ENCODE peak calls at places on chromosomes 12 and 14, in six cellular contexts. L is left lung, E is thyroid gland, W is HCT116, Q is GM10248, M is RWPE1. O is an unnamed sample.

GRCh38 chr14:88562532-88562830 is 356 bp upstream of the ZC3H14 start:
- DNase-seq in L (no peak), E (no peak), W (no peak), Q (no peak), M (no peak), O (no peak)

GRCh38 chr14:76500011-76500410 is 124.1 kb downstream of the ESRRB start:
- DNase-seq in L (no peak), E (peak), W (no peak), Q (no peak), M (peak), O (peak)

GRCh38 chr14:92513204-92513965 is at the start of gene RIN3:
- DNase-seq in L (peak), E (peak), W (no peak), Q (peak), M (peak), O (peak)

GRCh38 chr14:70780396-70781075 is 28.8 kb downstream of the MAP3K9 start:
- DNase-seq in L (peak), E (peak), W (no peak), Q (peak), M (no peak), O (no peak)

GRCh38 chr14:95943699-95944098 is 67.1 kb downstream of the TUNAR start:
- DNase-seq in L (no peak), E (no peak), W (no peak), Q (no peak), M (no peak), O (no peak)

GRCh38 chr14:36264107-36264506 is 56.3 kb downstream of the MBIP start:
- DNase-seq in L (no peak), E (peak), W (no peak), Q (no peak), M (no peak), O (no peak)

GRCh38 chr14:59055439-59056045 is 132.9 kb upstream of the DAAM1 start:
- DNase-seq in L (no peak), E (peak), W (peak), Q (peak), M (peak), O (no peak)

GRCh38 chr14:76473381-76474263 is 97.7 kb downstream of the ESRRB start:
- DNase-seq in L (no peak), E (peak), W (no peak), Q (no peak), M (peak), O (no peak)

GRCh38 chr12:46915082-46915481 is 89.3 kb upstream of the SLC38A4 start:
- DNase-seq in L (peak), E (no peak), W (no peak), Q (no peak), M (no peak), O (no peak)

DNA sequence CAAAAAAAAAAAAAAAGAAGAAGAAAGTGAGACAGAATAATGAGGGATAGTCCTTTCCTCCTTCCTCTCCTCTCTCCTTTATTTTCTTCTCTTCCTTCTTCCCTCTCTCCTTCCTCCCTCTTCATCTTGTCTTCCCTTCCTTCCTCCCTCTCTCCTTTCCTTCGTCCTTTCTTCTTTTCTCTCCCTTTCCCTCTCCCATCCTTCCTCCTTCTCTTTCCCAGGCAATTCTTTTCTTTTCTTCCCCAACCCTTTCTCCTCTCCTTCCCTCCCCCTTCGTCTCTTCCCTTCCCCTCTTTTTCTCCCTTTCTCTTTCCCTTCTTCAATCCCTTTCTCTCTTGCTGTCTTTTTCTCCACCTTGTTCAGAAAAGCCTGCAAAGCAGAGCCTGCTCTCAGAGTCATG is 3.6 kb upstream of the CHST11 start:
- DNase-seq in L (no peak), E (no peak), W (no peak), Q (no peak), M (no peak), O (no peak)
- TF ChIP-seq CTCF in L (no peak), E (no peak), W (no peak), Q (no peak), M (no peak), O (no peak)

GRCh38 chr14:61262082-61262481 is 19.1 kb downstream of the TMEM30B start:
- DNase-seq in L (no peak), E (no peak), W (no peak), Q (no peak), M (no peak), O (no peak)

GRCh38 chr14:61264699-61265098 is 16.4 kb downstream of the TMEM30B start:
- DNase-seq in L (no peak), E (no peak), W (no peak), Q (no peak), M (no peak), O (no peak)

GRCh38 chr14:61264022-61264571 is 17.0 kb downstream of the TMEM30B start:
- DNase-seq in L (no peak), E (no peak), W (no peak), Q (no peak), M (no peak), O (no peak)

GRCh38 chr14:61258985-61259384 is 22.2 kb downstream of the TMEM30B start:
- DNase-seq in L (no peak), E (no peak), W (no peak), Q (no peak), M (no peak), O (no peak)

DNA sequence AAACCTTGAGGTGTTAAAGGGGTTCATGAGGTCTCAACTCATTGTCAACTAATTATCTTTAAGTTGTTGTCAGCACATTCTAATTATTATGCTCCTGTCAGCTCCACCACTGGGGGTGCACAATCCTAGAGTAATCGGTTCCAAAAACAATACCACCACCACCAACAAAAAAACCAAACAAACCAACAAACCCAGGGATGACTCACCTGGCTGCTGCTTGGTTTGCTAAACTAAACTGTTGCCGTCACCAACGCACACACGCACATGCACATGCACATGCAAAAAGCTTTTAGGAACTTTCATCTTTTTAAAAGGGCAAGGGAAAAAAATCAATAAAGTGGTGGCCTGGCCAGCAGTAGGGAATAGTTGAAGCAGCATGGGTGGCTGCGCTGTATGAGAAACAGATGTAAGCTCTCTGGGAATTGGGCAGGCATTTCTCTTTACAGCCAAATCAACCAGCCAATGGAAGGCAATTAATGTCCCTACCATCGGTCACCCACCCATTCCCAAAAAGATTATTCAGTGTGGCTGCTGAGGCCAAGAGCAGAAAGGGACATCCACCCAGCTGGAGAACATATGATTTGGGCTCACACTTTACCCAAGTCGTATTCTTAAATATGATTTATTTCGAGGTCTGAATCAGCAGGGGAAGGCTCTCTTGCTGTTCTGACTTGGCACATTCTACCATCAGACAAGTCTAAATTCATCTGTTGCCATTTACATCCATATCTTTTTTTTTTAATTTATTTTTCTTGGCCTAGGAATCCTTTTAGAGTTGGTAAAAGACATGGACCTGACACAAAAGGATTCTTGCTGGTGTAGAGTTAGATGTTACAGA is 20.0 kb downstream of the TMEM30B start:
- DNase-seq in L (no peak), E (no peak), W (peak), Q (no peak), M (no peak), O (no peak)
- TF ChIP-seq CTCF in L (no peak), E (no peak), W (peak), Q (no peak), M (no peak), O (no peak)

GRCh38 chr14:99276482-99276881 is 4.5 kb upstream of the BCL11B start:
- DNase-seq in L (no peak), E (no peak), W (no peak), Q (no peak), M (no peak), O (no peak)

GRCh38 chr14:99273724-99274345 is 1.8 kb upstream of the BCL11B start:
- DNase-seq in L (no peak), E (peak), W (no peak), Q (no peak), M (peak), O (no peak)

GRCh38 chr14:99275222-99275584 is 3.2 kb upstream of the BCL11B start:
- DNase-seq in L (no peak), E (no peak), W (no peak), Q (no peak), M (no peak), O (no peak)

GRCh38 chr14:99273025-99273723 is 1.2 kb upstream of the BCL11B start:
- DNase-seq in L (no peak), E (peak), W (no peak), Q (no peak), M (peak), O (no peak)

GRCh38 chr14:99274346-99275221 is 2.6 kb upstream of the BCL11B start:
- DNase-seq in L (peak), E (peak), W (peak), Q (peak), M (peak), O (no peak)
- TF ChIP-seq CTCF in L (no peak), E (peak), W (peak), Q (peak), M (peak), O (no peak)

GRCh38 chr14:64040044-64040443 is 187.2 kb downstream of the SYNE2 start:
- DNase-seq in L (no peak), E (no peak), W (no peak), Q (no peak), M (no peak), O (no peak)
- TF ChIP-seq CTCF in L (peak), E (peak), W (peak), Q (no peak), M (no peak), O (no peak)

GRCh38 chr12:101491325-101491724 is 16.2 kb downstream of the SPIC start:
- DNase-seq in L (no peak), E (no peak), W (no peak), Q (no peak), M (no peak), O (no peak)

GRCh38 chr12:101485015-101485414 is 9.9 kb downstream of the SPIC start:
- DNase-seq in L (no peak), E (no peak), W (no peak), Q (no peak), M (no peak), O (no peak)

GRCh38 chr12:101490286-101490920 is 15.3 kb downstream of the SPIC start:
- DNase-seq in L (no peak), E (peak), W (peak), Q (peak), M (peak), O (no peak)
- TF ChIP-seq CTCF in L (peak), E (peak), W (peak), Q (peak), M (peak), O (no peak)

GRCh38 chr12:7642876-7643309 is 22.8 kb downstream of the APOBEC1 start:
- DNase-seq in L (no peak), E (no peak), W (peak), Q (no peak), M (no peak), O (no peak)
- TF ChIP-seq CTCF in L (peak), E (no peak), W (peak), Q (peak), M (peak), O (peak)